ENCODE peak calls at places on chromosome 18, in four cellular contexts. One of them, this sample, is unnamed.

GRCh38 chr18:67854340-67854739 is 337.8 kb upstream of the DSEL start:
- DNase-seq in left ventricle myocardium inferior: no peak
- DNase-seq in adipocyte: peak; percentile 70
- DNase-seq in IMR-90: peak; percentile 41
- DNase-seq in this sample: no peak

GRCh38 chr18:22559414-22560282 is 141.9 kb upstream of the CTAGE1 start:
- DNase-seq in IMR-90: peak; percentile 59
- DNase-seq in adipocyte: peak; percentile 80
- DNase-seq in left ventricle myocardium inferior: peak; percentile 78
- DNase-seq in this sample: peak; percentile 72

GRCh38 chr18:70659026-70659726 is 370.3 kb downstream of the SOCS6 start:
- DNase-seq in IMR-90: peak; percentile 7
- DNase-seq in adipocyte: no peak
- DNase-seq in left ventricle myocardium inferior: no peak
- DNase-seq in this sample: no peak

GRCh38 chr18:80029690-80030089 is 4.5 kb upstream of the RBFA start:
- DNase-seq in left ventricle myocardium inferior: no peak
- DNase-seq in IMR-90: no peak
- DNase-seq in adipocyte: no peak
- DNase-seq in this sample: no peak

GRCh38 chr18:49520661-49521145 is 33.7 kb upstream of the C18orf32 start:
- DNase-seq in IMR-90: peak; percentile 11
- DNase-seq in adipocyte: peak; percentile 12
- DNase-seq in left ventricle myocardium inferior: no peak
- DNase-seq in this sample: peak; percentile 40

GRCh38 chr18:72206814-72207213 is 337.3 kb downstream of the CBLN2 start:
- DNase-seq in left ventricle myocardium inferior: no peak
- DNase-seq in adipocyte: peak; percentile 62
- DNase-seq in IMR-90: no peak
- DNase-seq in this sample: no peak

GRCh38 chr18:31102020-31102684 is at the start of gene DSC2:
- DNase-seq in adipocyte: no peak
- DNase-seq in IMR-90: no peak
- DNase-seq in left ventricle myocardium inferior: peak; percentile 26
- DNase-seq in this sample: no peak

GRCh38 chr18:60191926-60192325 is 180.6 kb downstream of the MC4R start:
- DNase-seq in adipocyte: no peak
- DNase-seq in IMR-90: no peak
- DNase-seq in left ventricle myocardium inferior: no peak
- DNase-seq in this sample: no peak

GRCh38 chr18:26051845-26052244 is 38.6 kb downstream of the SS18 start:
- DNase-seq in adipocyte: no peak
- DNase-seq in left ventricle myocardium inferior: no peak
- DNase-seq in IMR-90: no peak
- DNase-seq in this sample: no peak

GRCh38 chr18:34592961-34593382 is 117.1 kb upstream of the DTNA start:
- DNase-seq in left ventricle myocardium inferior: peak; percentile 53
- DNase-seq in IMR-90: peak; percentile 59
- DNase-seq in adipocyte: peak; percentile 85
- DNase-seq in this sample: peak; percentile 56

GRCh38 chr18:79064228-79064627 is 5.0 kb upstream of the ATP9B start:
- DNase-seq in left ventricle myocardium inferior: no peak
- DNase-seq in IMR-90: no peak
- DNase-seq in adipocyte: no peak
- DNase-seq in this sample: no peak

GRCh38 chr18:63365909-63366269 is 1.1 kb downstream of the KDSR start:
- DNase-seq in adipocyte: peak; percentile 48
- DNase-seq in left ventricle myocardium inferior: no peak
- DNase-seq in IMR-90: peak; percentile 6
- DNase-seq in this sample: peak; percentile 8

GRCh38 chr18:10401489-10401888 is 52.9 kb upstream of the APCDD1 start:
- DNase-seq in adipocyte: no peak
- DNase-seq in left ventricle myocardium inferior: no peak
- DNase-seq in IMR-90: peak; percentile 50
- DNase-seq in this sample: no peak

GRCh38 chr18:58046087-58046793 is 2.2 kb downstream of the NEDD4L start:
- DNase-seq in left ventricle myocardium inferior: no peak
- DNase-seq in IMR-90: no peak
- DNase-seq in adipocyte: no peak
- DNase-seq in this sample: no peak

GRCh38 chr18:42052137-42052708 is 97.2 kb downstream of the PIK3C3 start:
- DNase-seq in IMR-90: peak; percentile 52
- DNase-seq in adipocyte: peak; percentile 80
- DNase-seq in left ventricle myocardium inferior: no peak
- DNase-seq in this sample: no peak

GRCh38 chr18:45447364-45448265 is 167.7 kb upstream of the SLC14A2 start:
- DNase-seq in IMR-90: no peak
- DNase-seq in adipocyte: no peak
- DNase-seq in left ventricle myocardium inferior: no peak
- DNase-seq in this sample: no peak

GRCh38 chr18:73975266-73975665 is 172.4 kb downstream of the FBXO15 start:
- DNase-seq in left ventricle myocardium inferior: no peak
- DNase-seq in adipocyte: no peak
- DNase-seq in IMR-90: peak; percentile 31
- DNase-seq in this sample: no peak

GRCh38 chr18:63322908-63323634 is 3.5 kb upstream of the BCL2 start:
- DNase-seq in adipocyte: peak; percentile 93
- DNase-seq in IMR-90: peak; percentile 73
- DNase-seq in left ventricle myocardium inferior: no peak
- DNase-seq in this sample: peak; percentile 35

GRCh38 chr18:34873966-34874365 is 163.9 kb downstream of the DTNA start:
- DNase-seq in adipocyte: no peak
- DNase-seq in left ventricle myocardium inferior: no peak
- DNase-seq in IMR-90: no peak
- DNase-seq in this sample: no peak

GRCh38 chr18:58578835-58579560 is 49.9 kb downstream of the ALPK2 start:
- DNase-seq in adipocyte: peak; percentile 83
- DNase-seq in left ventricle myocardium inferior: no peak
- DNase-seq in IMR-90: peak; percentile 88
- DNase-seq in this sample: peak; percentile 78

GRCh38 chr18:36831139-36831538 is 2.2 kb downstream of the KIAA1328 start:
- DNase-seq in IMR-90: peak; percentile 63
- DNase-seq in left ventricle myocardium inferior: no peak
- DNase-seq in adipocyte: no peak
- DNase-seq in this sample: no peak

GRCh38 chr18:36829362-36830140 is 624 bp downstream of the KIAA1328 start:
- DNase-seq in IMR-90: peak; percentile 19
- DNase-seq in adipocyte: no peak
- DNase-seq in left ventricle myocardium inferior: no peak
- DNase-seq in this sample: peak; percentile 1

GRCh38 chr18:36828157-36828629 is 609 bp downstream of the TPGS2 start:
- DNase-seq in left ventricle myocardium inferior: no peak
- DNase-seq in IMR-90: peak; percentile 55
- DNase-seq in adipocyte: peak; percentile 74
- DNase-seq in this sample: peak; percentile 24

GRCh38 chr18:36828630-36829361 is at the start of the genes KIAA1328 and TPGS2:
- DNase-seq in left ventricle myocardium inferior: peak; percentile 86
- DNase-seq in IMR-90: peak; percentile 81
- DNase-seq in adipocyte: peak; percentile 94
- DNase-seq in this sample: peak; percentile 88

DNA sequence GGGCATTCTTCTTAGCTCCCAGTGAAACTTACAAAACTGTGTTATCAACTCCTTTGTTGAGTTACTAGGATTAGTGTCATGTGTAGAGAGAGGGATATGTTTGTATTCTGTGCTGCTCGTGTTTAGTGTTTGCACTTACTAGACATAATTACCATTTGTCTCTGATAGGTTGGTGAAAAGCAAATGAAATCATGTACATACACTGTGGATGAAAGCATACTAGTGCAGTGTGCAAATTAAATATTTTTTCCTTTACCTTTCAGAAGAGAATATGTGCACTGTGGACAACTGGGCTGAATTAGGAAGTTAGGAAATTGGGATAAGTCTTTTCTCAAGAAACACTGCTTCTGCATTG is 1.2 kb downstream of the KIAA1328 start:
- DNase-seq in IMR-90: no peak
- DNase-seq in left ventricle myocardium inferior: no peak
- DNase-seq in adipocyte: no peak
- DNase-seq in this sample: no peak
- H3K4me3 ChIP-seq in IMR-90: peak overlapping the region; percentile 98
- H3K4me3 ChIP-seq in left ventricle myocardium inferior: peak overlapping the region; percentile 86
- H3K4me3 ChIP-seq in adipocyte: peak overlapping the region; percentile 93
- H3K4me3 ChIP-seq in this sample: peak overlapping the region; percentile 97

DNA sequence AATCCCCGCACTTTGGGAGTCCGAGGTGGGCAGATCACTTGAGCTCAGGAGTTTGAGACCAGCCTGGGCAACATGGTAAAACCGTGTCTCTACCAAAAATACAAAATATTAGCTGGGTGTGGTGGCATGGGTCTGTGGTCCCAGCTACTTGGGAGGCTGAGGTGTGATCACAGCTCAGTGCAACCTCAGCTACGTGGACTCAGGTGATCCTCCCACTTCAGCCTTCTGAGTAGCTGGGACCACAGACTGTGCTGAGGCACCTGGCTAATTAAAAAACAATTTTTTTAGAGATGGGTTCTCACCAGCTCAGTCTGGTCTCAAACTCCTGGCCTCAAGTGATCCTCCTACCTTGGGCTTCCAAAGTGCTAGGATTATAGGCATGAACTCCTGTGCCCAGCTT is 23.4 kb downstream of the ANKRD12 start:
- DNase-seq in left ventricle myocardium inferior: no peak
- DNase-seq in IMR-90: no peak
- DNase-seq in adipocyte: no peak
- DNase-seq in this sample: no peak
- H3K36me3 ChIP-seq in left ventricle myocardium inferior: no peaks in the 10 kb centered on the region
- H3K36me3 ChIP-seq in IMR-90: peaks cover 2% of the 10 kb centered on the region
- H3K36me3 ChIP-seq in adipocyte: no peaks in the 10 kb centered on the region
- H3K36me3 ChIP-seq in this sample: no peaks in the 10 kb centered on the region

GRCh38 chr18:46756559-46757201 is at the start of gene ST8SIA5:
- DNase-seq in IMR-90: no peak
- DNase-seq in adipocyte: no peak
- DNase-seq in left ventricle myocardium inferior: peak; percentile 36
- DNase-seq in this sample: peak; percentile 18
- H3K27me3 ChIP-seq in IMR-90: peaks cover 61% of the 10 kb centered on the region
- H3K27me3 ChIP-seq in adipocyte: peaks cover 40% of the 10 kb centered on the region
- H3K27me3 ChIP-seq in left ventricle myocardium inferior: peaks cover 63% of the 10 kb centered on the region
- H3K27me3 ChIP-seq in this sample: peaks cover 2% of the 10 kb centered on the region

GRCh38 chr18:3995476-3996102 is 459.5 kb downstream of the DLGAP1 start:
- DNase-seq in IMR-90: peak; percentile 82
- DNase-seq in left ventricle myocardium inferior: no peak
- DNase-seq in adipocyte: peak; percentile 89
- DNase-seq in this sample: no peak
- H3K4me3 ChIP-seq in IMR-90: no peak overlapping the region
- H3K4me3 ChIP-seq in left ventricle myocardium inferior: peak overlapping the region; percentile 11
- H3K4me3 ChIP-seq in adipocyte: peak overlapping the region; percentile 15
- H3K4me3 ChIP-seq in this sample: no peak overlapping the region

GRCh38 chr18:61718944-61719343 is 173.9 kb downstream of the RNF152 start:
- DNase-seq in left ventricle myocardium inferior: no peak
- DNase-seq in IMR-90: no peak
- DNase-seq in adipocyte: no peak
- DNase-seq in this sample: no peak
- H3K36me3 ChIP-seq in left ventricle myocardium inferior: no peaks in the 10 kb centered on the region
- H3K36me3 ChIP-seq in IMR-90: no peaks in the 10 kb centered on the region
- H3K36me3 ChIP-seq in adipocyte: no peaks in the 10 kb centered on the region
- H3K36me3 ChIP-seq in this sample: no peaks in the 10 kb centered on the region

DNA sequence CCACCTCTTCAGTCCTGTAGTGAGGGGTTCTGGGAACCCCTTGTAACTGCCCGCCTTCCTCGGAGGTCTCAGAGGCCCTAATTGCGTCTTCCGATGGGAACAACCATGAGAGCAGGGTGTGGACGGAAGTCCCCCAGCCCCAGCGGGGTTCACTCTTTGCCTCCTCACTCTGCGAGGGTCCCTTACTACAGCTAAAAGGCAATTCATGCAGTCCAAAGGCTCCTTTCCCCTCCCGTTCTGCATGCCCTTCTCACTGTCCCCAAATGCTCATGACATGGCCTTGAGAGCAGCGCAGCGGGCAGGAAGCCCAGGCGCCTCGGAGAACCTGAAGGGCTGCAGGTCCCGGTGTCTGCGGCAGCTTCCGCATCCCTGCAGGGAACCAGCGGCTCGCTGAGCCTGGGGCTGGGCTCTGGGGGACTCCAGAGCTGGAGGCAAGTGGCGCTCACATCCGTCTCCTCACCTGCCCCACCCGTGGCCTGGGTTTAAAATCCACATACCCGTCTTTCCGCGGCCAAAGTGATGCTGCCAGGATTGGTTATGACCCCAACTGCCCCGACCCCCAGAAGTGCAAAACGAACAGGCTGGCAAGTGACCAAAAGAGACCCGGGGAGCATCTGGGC is 534 bp upstream of the CIDEA start:
- DNase-seq in left ventricle myocardium inferior: peak; percentile 49
- DNase-seq in IMR-90: no peak
- DNase-seq in adipocyte: no peak
- DNase-seq in this sample: no peak
- H3K27me3 ChIP-seq in left ventricle myocardium inferior: peaks cover 50% of the 10 kb centered on the region
- H3K27me3 ChIP-seq in IMR-90: peaks cover 77% of the 10 kb centered on the region
- H3K27me3 ChIP-seq in adipocyte: peaks cover 66% of the 10 kb centered on the region
- H3K27me3 ChIP-seq in this sample: peaks cover 11% of the 10 kb centered on the region

GRCh38 chr18:24052053-24052452 is 37.5 kb downstream of the TTC39C start:
- DNase-seq in left ventricle myocardium inferior: no peak
- DNase-seq in IMR-90: no peak
- DNase-seq in adipocyte: no peak
- DNase-seq in this sample: no peak

GRCh38 chr18:24050916-24051255 is 36.3 kb downstream of the TTC39C start:
- DNase-seq in adipocyte: no peak
- DNase-seq in IMR-90: no peak
- DNase-seq in left ventricle myocardium inferior: no peak
- DNase-seq in this sample: no peak

GRCh38 chr18:24053211-24053610 is 38.7 kb downstream of the TTC39C start:
- DNase-seq in IMR-90: no peak
- DNase-seq in adipocyte: no peak
- DNase-seq in left ventricle myocardium inferior: no peak
- DNase-seq in this sample: no peak

GRCh38 chr18:24049142-24049541 is 34.6 kb downstream of the TTC39C start:
- DNase-seq in adipocyte: no peak
- DNase-seq in IMR-90: no peak
- DNase-seq in left ventricle myocardium inferior: no peak
- DNase-seq in this sample: no peak

DNA sequence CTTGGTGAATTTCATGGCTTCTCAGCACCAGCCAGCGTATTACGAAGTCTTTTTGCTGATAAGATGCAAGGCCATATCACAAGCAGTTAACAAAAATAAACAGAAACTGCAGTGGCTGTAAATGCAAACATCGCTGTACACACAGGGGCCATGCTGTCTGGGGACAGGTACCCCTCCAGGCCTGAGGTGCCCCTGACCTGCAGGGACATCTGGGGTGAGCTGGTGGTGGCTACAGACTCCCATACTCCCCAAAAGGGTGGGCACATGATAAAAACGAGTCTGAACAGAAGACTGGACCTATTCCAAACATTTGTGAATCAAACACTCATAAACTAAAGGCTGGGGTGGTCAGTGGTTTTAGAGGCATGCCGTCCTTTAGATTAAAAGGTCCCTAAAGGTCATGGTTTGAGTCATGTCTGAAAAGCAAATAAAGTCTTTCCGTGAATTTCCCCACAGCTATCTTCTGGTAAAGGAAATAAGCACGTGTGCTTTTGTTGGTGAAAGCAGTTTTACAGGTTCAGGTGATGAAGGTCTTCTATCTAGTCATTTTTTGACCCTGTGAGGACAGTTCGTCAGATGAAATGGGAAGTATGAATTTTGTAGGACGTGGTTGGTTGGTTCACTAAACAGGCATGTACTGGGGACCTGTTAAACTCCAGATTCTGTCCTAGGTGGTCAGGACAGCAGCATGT is 36.8 kb downstream of the TTC39C start:
- DNase-seq in adipocyte: no peak
- DNase-seq in left ventricle myocardium inferior: no peak
- DNase-seq in IMR-90: peak; percentile 77
- DNase-seq in this sample: no peak
- H3K4me3 ChIP-seq in adipocyte: no peak overlapping the region
- H3K4me3 ChIP-seq in left ventricle myocardium inferior: no peak overlapping the region
- H3K4me3 ChIP-seq in IMR-90: no peak overlapping the region
- H3K4me3 ChIP-seq in this sample: no peak overlapping the region

GRCh38 chr18:1511619-1512311 is 607.1 kb downstream of the ADCYAP1 start:
- DNase-seq in left ventricle myocardium inferior: no peak
- DNase-seq in IMR-90: no peak
- DNase-seq in adipocyte: no peak
- DNase-seq in this sample: peak; percentile 6
- H3K36me3 ChIP-seq in left ventricle myocardium inferior: no peaks in the 10 kb centered on the region
- H3K36me3 ChIP-seq in IMR-90: no peaks in the 10 kb centered on the region
- H3K36me3 ChIP-seq in adipocyte: no peaks in the 10 kb centered on the region
- H3K36me3 ChIP-seq in this sample: no peaks in the 10 kb centered on the region